ENCODE peak calls at places on chromosomes 2 and 18, in seven cellular contexts. One of them, this sample, is unnamed.

GRCh38 chr2:215660687-215661086 is 224.8 kb upstream of the FN1 start:
- DNase-seq in GM23338: no peak
- DNase-seq in effector CD4-positive, alpha-beta T cell: no peak
- DNase-seq in NCI-H2029: no peak
- DNase-seq in effector memory CD8-positive, alpha-beta T cell: no peak
- DNase-seq in CD4-positive, alpha-beta memory T cell: no peak
- DNase-seq in stimulated activated CD8-positive, alpha-beta memory T cell treated with anti-CD3 and anti-CD28 coated beads, Interleukin-7, amount 100 ng/mL, for 1 hour: no peak
- DNase-seq in this sample: no peak

GRCh38 chr18:58216071-58216471 is 172.0 kb downstream of the NEDD4L start:
- DNase-seq in effector memory CD8-positive, alpha-beta T cell: no peak
- DNase-seq in CD4-positive, alpha-beta memory T cell: no peak
- DNase-seq in effector CD4-positive, alpha-beta T cell: no peak
- DNase-seq in stimulated activated CD8-positive, alpha-beta memory T cell treated with anti-CD3 and anti-CD28 coated beads, Interleukin-7, amount 100 ng/mL, for 1 hour: no peak
- DNase-seq in NCI-H2029: no peak
- DNase-seq in GM23338: peak
- DNase-seq in this sample: no peak

GRCh38 chr2:238495422-238495821 is 68.7 kb downstream of the ASB1 start:
- DNase-seq in stimulated activated CD8-positive, alpha-beta memory T cell treated with anti-CD3 and anti-CD28 coated beads, Interleukin-7, amount 100 ng/mL, for 1 hour: no peak
- DNase-seq in effector CD4-positive, alpha-beta T cell: no peak
- DNase-seq in effector memory CD8-positive, alpha-beta T cell: no peak
- DNase-seq in CD4-positive, alpha-beta memory T cell: no peak
- DNase-seq in NCI-H2029: no peak
- DNase-seq in GM23338: no peak
- DNase-seq in this sample: no peak

GRCh38 chr18:45456076-45457066 is 158.9 kb upstream of the SLC14A2 start:
- DNase-seq in CD4-positive, alpha-beta memory T cell: no peak
- DNase-seq in effector CD4-positive, alpha-beta T cell: no peak
- DNase-seq in GM23338: no peak
- DNase-seq in effector memory CD8-positive, alpha-beta T cell: no peak
- DNase-seq in stimulated activated CD8-positive, alpha-beta memory T cell treated with anti-CD3 and anti-CD28 coated beads, Interleukin-7, amount 100 ng/mL, for 1 hour: no peak
- DNase-seq in NCI-H2029: peak
- DNase-seq in this sample: no peak

GRCh38 chr2:152861349-152861942 is 143.0 kb downstream of the ARL6IP6 start:
- DNase-seq in GM23338: peak
- DNase-seq in effector CD4-positive, alpha-beta T cell: no peak
- DNase-seq in CD4-positive, alpha-beta memory T cell: no peak
- DNase-seq in NCI-H2029: peak
- DNase-seq in stimulated activated CD8-positive, alpha-beta memory T cell treated with anti-CD3 and anti-CD28 coated beads, Interleukin-7, amount 100 ng/mL, for 1 hour: no peak
- DNase-seq in effector memory CD8-positive, alpha-beta T cell: no peak
- DNase-seq in this sample: no peak

GRCh38 chr2:56168163-56168562 is 15.6 kb upstream of the CCDC85A start:
- DNase-seq in GM23338: no peak
- DNase-seq in CD4-positive, alpha-beta memory T cell: no peak
- DNase-seq in stimulated activated CD8-positive, alpha-beta memory T cell treated with anti-CD3 and anti-CD28 coated beads, Interleukin-7, amount 100 ng/mL, for 1 hour: no peak
- DNase-seq in NCI-H2029: peak
- DNase-seq in effector memory CD8-positive, alpha-beta T cell: no peak
- DNase-seq in effector CD4-positive, alpha-beta T cell: no peak
- DNase-seq in this sample: no peak

GRCh38 chr2:105487142-105488069 is 88.6 kb upstream of the FHL2 start:
- DNase-seq in NCI-H2029: no peak
- DNase-seq in CD4-positive, alpha-beta memory T cell: no peak
- DNase-seq in effector memory CD8-positive, alpha-beta T cell: no peak
- DNase-seq in GM23338: no peak
- DNase-seq in effector CD4-positive, alpha-beta T cell: no peak
- DNase-seq in stimulated activated CD8-positive, alpha-beta memory T cell treated with anti-CD3 and anti-CD28 coated beads, Interleukin-7, amount 100 ng/mL, for 1 hour: no peak
- DNase-seq in this sample: no peak

GRCh38 chr2:88590998-88591613 is 36.2 kb downstream of the EIF2AK3 start:
- DNase-seq in effector CD4-positive, alpha-beta T cell: peak
- DNase-seq in effector memory CD8-positive, alpha-beta T cell: peak
- DNase-seq in CD4-positive, alpha-beta memory T cell: peak
- DNase-seq in NCI-H2029: peak
- DNase-seq in GM23338: peak
- DNase-seq in stimulated activated CD8-positive, alpha-beta memory T cell treated with anti-CD3 and anti-CD28 coated beads, Interleukin-7, amount 100 ng/mL, for 1 hour: no peak
- DNase-seq in this sample: peak

GRCh38 chr18:65725421-65726050 is 25.3 kb upstream of the CDH7 start:
- DNase-seq in effector memory CD8-positive, alpha-beta T cell: no peak
- DNase-seq in stimulated activated CD8-positive, alpha-beta memory T cell treated with anti-CD3 and anti-CD28 coated beads, Interleukin-7, amount 100 ng/mL, for 1 hour: no peak
- DNase-seq in NCI-H2029: no peak
- DNase-seq in GM23338: peak
- DNase-seq in CD4-positive, alpha-beta memory T cell: no peak
- DNase-seq in effector CD4-positive, alpha-beta T cell: no peak
- DNase-seq in this sample: no peak

GRCh38 chr2:66553370-66553769 is 118.4 kb downstream of the MEIS1 start:
- DNase-seq in effector memory CD8-positive, alpha-beta T cell: no peak
- DNase-seq in effector CD4-positive, alpha-beta T cell: no peak
- DNase-seq in stimulated activated CD8-positive, alpha-beta memory T cell treated with anti-CD3 and anti-CD28 coated beads, Interleukin-7, amount 100 ng/mL, for 1 hour: no peak
- DNase-seq in GM23338: no peak
- DNase-seq in CD4-positive, alpha-beta memory T cell: no peak
- DNase-seq in NCI-H2029: no peak
- DNase-seq in this sample: no peak

GRCh38 chr2:85750509-85751299 is 3.1 kb upstream of the ATOH8 start:
- DNase-seq in NCI-H2029: no peak
- DNase-seq in CD4-positive, alpha-beta memory T cell: peak
- DNase-seq in effector memory CD8-positive, alpha-beta T cell: peak
- DNase-seq in GM23338: peak
- DNase-seq in stimulated activated CD8-positive, alpha-beta memory T cell treated with anti-CD3 and anti-CD28 coated beads, Interleukin-7, amount 100 ng/mL, for 1 hour: no peak
- DNase-seq in effector CD4-positive, alpha-beta T cell: peak
- DNase-seq in this sample: peak

GRCh38 chr2:65686928-65687521 is 254.6 kb upstream of the SPRED2 start:
- DNase-seq in GM23338: peak
- DNase-seq in stimulated activated CD8-positive, alpha-beta memory T cell treated with anti-CD3 and anti-CD28 coated beads, Interleukin-7, amount 100 ng/mL, for 1 hour: no peak
- DNase-seq in CD4-positive, alpha-beta memory T cell: no peak
- DNase-seq in effector CD4-positive, alpha-beta T cell: no peak
- DNase-seq in effector memory CD8-positive, alpha-beta T cell: no peak
- DNase-seq in NCI-H2029: no peak
- DNase-seq in this sample: no peak

GRCh38 chr2:66985901-66986300 is 411.2 kb upstream of the ETAA1 start:
- DNase-seq in CD4-positive, alpha-beta memory T cell: no peak
- DNase-seq in effector CD4-positive, alpha-beta T cell: no peak
- DNase-seq in GM23338: no peak
- DNase-seq in effector memory CD8-positive, alpha-beta T cell: no peak
- DNase-seq in NCI-H2029: no peak
- DNase-seq in stimulated activated CD8-positive, alpha-beta memory T cell treated with anti-CD3 and anti-CD28 coated beads, Interleukin-7, amount 100 ng/mL, for 1 hour: no peak
- DNase-seq in this sample: no peak

GRCh38 chr2:108215794-108216211 is 24.0 kb upstream of the SULT1C3 start:
- DNase-seq in NCI-H2029: peak
- DNase-seq in effector memory CD8-positive, alpha-beta T cell: no peak
- DNase-seq in GM23338: peak
- DNase-seq in effector CD4-positive, alpha-beta T cell: no peak
- DNase-seq in stimulated activated CD8-positive, alpha-beta memory T cell treated with anti-CD3 and anti-CD28 coated beads, Interleukin-7, amount 100 ng/mL, for 1 hour: no peak
- DNase-seq in CD4-positive, alpha-beta memory T cell: no peak
- DNase-seq in this sample: no peak

GRCh38 chr2:227010433-227010832 is 153.6 kb downstream of the COL4A4 start:
- DNase-seq in CD4-positive, alpha-beta memory T cell: no peak
- DNase-seq in effector memory CD8-positive, alpha-beta T cell: no peak
- DNase-seq in NCI-H2029: no peak
- DNase-seq in GM23338: no peak
- DNase-seq in effector CD4-positive, alpha-beta T cell: no peak
- DNase-seq in stimulated activated CD8-positive, alpha-beta memory T cell treated with anti-CD3 and anti-CD28 coated beads, Interleukin-7, amount 100 ng/mL, for 1 hour: no peak
- DNase-seq in this sample: no peak

GRCh38 chr18:50623694-50624352 is 63.9 kb downstream of the MAPK4 start:
- DNase-seq in CD4-positive, alpha-beta memory T cell: no peak
- DNase-seq in stimulated activated CD8-positive, alpha-beta memory T cell treated with anti-CD3 and anti-CD28 coated beads, Interleukin-7, amount 100 ng/mL, for 1 hour: no peak
- DNase-seq in GM23338: no peak
- DNase-seq in effector CD4-positive, alpha-beta T cell: no peak
- DNase-seq in NCI-H2029: no peak
- DNase-seq in effector memory CD8-positive, alpha-beta T cell: no peak
- DNase-seq in this sample: no peak

GRCh38 chr2:149076863-149077412 is 38.4 kb downstream of the LYPD6B start:
- DNase-seq in CD4-positive, alpha-beta memory T cell: no peak
- DNase-seq in GM23338: peak
- DNase-seq in stimulated activated CD8-positive, alpha-beta memory T cell treated with anti-CD3 and anti-CD28 coated beads, Interleukin-7, amount 100 ng/mL, for 1 hour: no peak
- DNase-seq in effector CD4-positive, alpha-beta T cell: no peak
- DNase-seq in effector memory CD8-positive, alpha-beta T cell: no peak
- DNase-seq in NCI-H2029: no peak
- DNase-seq in this sample: no peak

GRCh38 chr2:96993367-96993766 is 7.0 kb upstream of the FAM178B start:
- DNase-seq in stimulated activated CD8-positive, alpha-beta memory T cell treated with anti-CD3 and anti-CD28 coated beads, Interleukin-7, amount 100 ng/mL, for 1 hour: no peak
- DNase-seq in CD4-positive, alpha-beta memory T cell: no peak
- DNase-seq in NCI-H2029: no peak
- DNase-seq in effector memory CD8-positive, alpha-beta T cell: no peak
- DNase-seq in GM23338: no peak
- DNase-seq in effector CD4-positive, alpha-beta T cell: no peak
- DNase-seq in this sample: no peak